ENCODE peak calls at places on chromosome 21, in ten cellular contexts. S is RWPE1; Q is K562; W is stomach; R is fibroblast of lung; P is heart right ventricle; B is uterus; J is CD4-positive, CD25-positive, alpha-beta regulatory T cell; V is breast epithelium; G is tibial artery. F is an unnamed sample.

GRCh38 chr21:14573244-14573643 is 27.1 kb upstream of the SAMSN1 start:
- DNase-seq in S (no peak), Q (no peak), W (no peak), R (no peak), P (no peak), B (no peak), J (no peak), V (no peak), G (no peak), F (no peak)

GRCh38 chr21:17708541-17709265 is 96.0 kb upstream of the BTG3 start:
- DNase-seq in S (no peak), Q (no peak), W (no peak), R (peak; percentile 0), P (no peak), B (no peak), J (no peak), V (no peak), G (no peak), F (no peak)

GRCh38 chr21:14736162-14736561 is 190.0 kb upstream of the SAMSN1 start:
- DNase-seq in S (no peak), Q (no peak), W (no peak), R (no peak), P (no peak), B (no peak), J (no peak), V (no peak), G (no peak), F (no peak)

GRCh38 chr21:26391166-26391565 is 181.9 kb downstream of the CYYR1 start:
- DNase-seq in S (no peak), Q (no peak), W (no peak), R (no peak), P (no peak), B (no peak), J (no peak), V (no peak), G (no peak), F (no peak)

GRCh38 chr21:32516729-32517649 is 68.3 kb downstream of the TCP10L start:
- DNase-seq in S (peak; percentile 26), Q (peak; percentile 37), W (no peak), R (peak; percentile 99), P (no peak), B (no peak), J (no peak), V (no peak), G (no peak), F (no peak)

GRCh38 chr21:34367320-34367935 is 3.6 kb downstream of the KCNE2 start:
- DNase-seq in S (peak; percentile 72), Q (no peak), W (peak; percentile 75), R (peak; percentile 74), P (no peak), B (no peak), J (peak; percentile 25), V (peak; percentile 75), G (peak; percentile 58), F (no peak)

GRCh38 chr21:39647476-39647875 is 34.7 kb downstream of the B3GALT5 start:
- DNase-seq in S (no peak), Q (no peak), W (no peak), R (peak; percentile 19), P (no peak), B (no peak), J (no peak), V (no peak), G (no peak), F (no peak)

GRCh38 chr21:34669149-34669879 is 520 bp downstream of the CLIC6 start:
- DNase-seq in S (no peak), Q (no peak), W (peak; percentile 54), R (no peak), P (no peak), B (no peak), J (no peak), V (no peak), G (no peak), F (no peak)

GRCh38 chr21:32173106-32173755 is 105.6 kb downstream of the MIS18A start:
- DNase-seq in S (no peak), Q (no peak), W (no peak), R (no peak), P (no peak), B (no peak), J (no peak), V (no peak), G (no peak), F (no peak)

GRCh38 chr21:15706686-15707085 is 23.1 kb upstream of the USP25 start:
- DNase-seq in S (peak; percentile 88), Q (no peak), W (peak; percentile 32), R (peak; percentile 92), P (peak; percentile 7), B (no peak), J (no peak), V (peak; percentile 55), G (no peak), F (no peak)

GRCh38 chr21:34988139-34988538 is 61.0 kb downstream of the RUNX1 start:
- DNase-seq in S (no peak), Q (no peak), W (no peak), R (no peak), P (no peak), B (no peak), J (no peak), V (no peak), G (no peak), F (no peak)

GRCh38 chr21:44508711-44509445 is 31.1 kb downstream of the KRTAP10-1 start:
- DNase-seq in S (no peak), Q (no peak), W (no peak), R (no peak), P (no peak), B (no peak), J (no peak), V (no peak), G (no peak), F (no peak)

GRCh38 chr21:44507673-44508425 is 32.1 kb downstream of the KRTAP10-1 start:
- DNase-seq in S (no peak), Q (no peak), W (no peak), R (no peak), P (no peak), B (no peak), J (no peak), V (no peak), G (no peak), F (no peak)

GRCh38 chr21:44509539-44509938 is 30.5 kb downstream of the KRTAP10-1 start:
- DNase-seq in S (peak; percentile 44), Q (no peak), W (peak; percentile 93), R (no peak), P (peak; percentile 74), B (no peak), J (no peak), V (peak; percentile 87), G (no peak), F (no peak)

GRCh38 chr21:44510109-44510507 is 29.9 kb downstream of the KRTAP10-1 start:
- DNase-seq in S (no peak), Q (no peak), W (no peak), R (no peak), P (no peak), B (no peak), J (no peak), V (no peak), G (no peak), F (no peak)

GRCh38 chr21:44508426-44508710 is 31.6 kb downstream of the KRTAP10-1 start:
- DNase-seq in S (no peak), Q (no peak), W (no peak), R (no peak), P (no peak), B (no peak), J (no peak), V (no peak), G (no peak), F (no peak)
- H3K27ac ChIP-seq in S (no peak overlapping the region), Q (no peak overlapping the region), W (no peak overlapping the region), R (no peak overlapping the region), P (no peak overlapping the region), B (no peak overlapping the region), J (no peak overlapping the region), V (no peak overlapping the region), G (no peak overlapping the region), F (no peak overlapping the region)

DNA sequence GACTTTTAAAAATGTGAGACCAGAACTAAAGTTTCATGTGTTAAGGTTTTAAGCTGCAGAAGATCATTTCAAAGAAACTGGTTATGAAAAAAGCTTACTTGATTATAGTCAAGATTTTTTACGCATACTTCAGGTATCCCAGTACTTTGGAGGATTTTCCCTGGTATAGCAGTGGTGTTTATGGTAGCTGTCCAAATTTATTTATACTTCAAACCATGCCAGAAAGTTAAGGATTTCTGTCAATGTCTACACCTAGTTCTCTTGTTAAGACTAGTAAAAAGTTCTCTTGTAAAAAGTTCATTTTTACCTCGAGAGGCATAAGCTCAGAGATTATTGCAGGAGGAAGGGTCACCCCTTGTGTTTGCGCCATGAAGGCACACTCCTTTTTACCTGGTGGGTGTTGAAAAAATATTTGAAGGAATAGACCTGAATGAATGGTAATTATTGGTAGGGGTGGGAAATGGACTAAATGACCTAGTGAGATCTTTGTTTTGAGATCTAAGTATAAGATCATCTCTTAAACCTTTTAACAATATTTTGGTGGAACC is 2.8 kb downstream of the DYRK1A start:
- DNase-seq in S (no peak), Q (no peak), W (no peak), R (no peak), P (no peak), B (no peak), J (no peak), V (no peak), G (no peak), F (no peak)
- H3K27ac ChIP-seq in S (no peak overlapping the region), Q (peak overlapping the region; percentile 97), W (no peak overlapping the region), R (peak overlapping the region; percentile 82), P (no peak overlapping the region), B (peak overlapping the region; percentile 100), J (peak overlapping the region; percentile 73), V (peak overlapping the region; percentile 99), G (peak overlapping the region; percentile 46), F (no peak overlapping the region)

DNA sequence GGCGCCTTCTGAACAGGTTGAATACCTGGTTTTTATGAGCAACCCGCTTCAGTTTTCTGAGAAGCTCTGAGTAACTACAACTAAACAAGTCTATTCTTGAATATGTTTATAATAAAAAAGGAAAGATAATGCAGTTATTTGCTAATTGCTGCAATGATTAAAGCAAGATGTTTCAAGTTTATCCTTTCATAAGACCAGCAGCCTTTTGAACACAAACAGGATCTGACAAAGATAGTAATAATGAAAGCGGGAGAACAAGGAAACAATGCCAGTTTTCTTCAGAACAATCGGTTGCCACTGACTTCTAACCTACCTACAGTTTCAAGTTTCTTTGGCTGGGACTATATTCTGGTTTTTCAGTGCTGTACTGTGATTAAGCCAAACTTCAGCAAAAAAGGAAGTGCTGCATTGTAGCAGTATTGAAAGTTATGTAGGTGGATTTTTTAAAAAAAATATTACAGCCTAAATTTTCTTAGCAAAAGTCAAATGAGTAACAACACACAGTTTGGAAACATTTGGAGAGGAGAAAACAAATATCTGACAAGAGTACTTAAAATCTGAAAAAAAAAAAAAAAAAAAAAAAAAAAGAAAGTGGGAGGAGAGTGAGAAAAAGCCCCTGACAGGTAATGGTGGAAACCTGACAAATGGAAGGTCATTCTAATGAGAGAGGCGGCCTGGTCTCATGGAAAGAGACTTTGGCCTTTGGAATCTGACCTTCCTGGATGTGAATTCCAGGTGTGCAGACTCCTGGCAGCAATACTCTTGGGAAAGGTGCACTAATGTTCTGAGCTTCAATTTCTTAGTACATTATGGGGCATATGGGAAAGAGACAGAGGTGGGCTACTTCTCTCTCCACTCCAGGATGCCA is 11.4 kb downstream of the KCNJ15 start:
- DNase-seq in S (peak; percentile 38), Q (no peak), W (no peak), R (peak; percentile 22), P (no peak), B (no peak), J (no peak), V (no peak), G (no peak), F (no peak)
- H3K27ac ChIP-seq in S (peak overlapping the region; percentile 57), Q (no peak overlapping the region), W (peak overlapping the region; percentile 4), R (no peak overlapping the region), P (no peak overlapping the region), B (no peak overlapping the region), J (no peak overlapping the region), V (peak overlapping the region; percentile 67), G (no peak overlapping the region), F (no peak overlapping the region)

GRCh38 chr21:45919593-45919992 is 62.0 kb upstream of the COL6A1 start:
- DNase-seq in S (no peak), Q (no peak), W (no peak), R (no peak), P (no peak), B (no peak), J (no peak), V (no peak), G (no peak), F (no peak)
- H3K27ac ChIP-seq in S (no peak overlapping the region), Q (no peak overlapping the region), W (no peak overlapping the region), R (no peak overlapping the region), P (no peak overlapping the region), B (no peak overlapping the region), J (no peak overlapping the region), V (no peak overlapping the region), G (no peak overlapping the region), F (no peak overlapping the region)